ENCODE peak calls at places on chromosomes 16 and 17, in ten cellular contexts. X, E, I, W, T, N, Q, D, J and V are unnamed samples.
A peak's percentile ranks its signal among the peaks of the same experiment; 100 is the strongest.

GRCh38 chr16:22141746-22142145 is 20.6 kb upstream of the SDR42E2 start:
- DNase-seq in W (no peak), T (peak; percentile 57), N (no peak), Q (peak; percentile 28), D (no peak), E (no peak), I (no peak), X (no peak), J (peak; percentile 21), V (peak; percentile 40)

GRCh38 chr16:56855936-56856335 is 9.1 kb upstream of the SLC12A3 start:
- DNase-seq in X (no peak), W (no peak), Q (no peak), I (no peak), T (no peak), J (no peak), N (no peak), E (no peak), D (no peak), V (no peak)

GRCh38 chr16:11254913-11255736 is 879 bp downstream of the SOCS1 start:
- DNase-seq in Q (peak; percentile 21), D (no peak), E (peak; percentile 63), X (peak; percentile 38), I (peak; percentile 28), N (peak; percentile 35), T (no peak), W (peak; percentile 58), J (peak; percentile 54), V (peak; percentile 46)

GRCh38 chr17:19331134-19331533 is 31.4 kb downstream of the B9D1 start:
- DNase-seq in W (no peak), E (no peak), Q (peak; percentile 88), X (no peak), N (no peak), D (no peak), I (no peak), J (no peak), T (no peak), V (peak; percentile 88)

GRCh38 chr16:29819506-29819905 is 756 bp upstream of the MVP start:
- DNase-seq in D (no peak), J (no peak), N (no peak), X (no peak), E (no peak), Q (no peak), T (no peak), W (no peak), I (no peak), V (no peak)

GRCh38 chr16:30185683-30186421 is 2.5 kb downstream of the CORO1A start:
- DNase-seq in I (no peak), N (peak; percentile 71), E (no peak), D (no peak), J (no peak), Q (no peak), X (peak; percentile 67), W (peak; percentile 71), T (no peak), V (no peak)

GRCh38 chr16:71357681-71358080 is 842 bp upstream of the CALB2 start:
- DNase-seq in Q (no peak), D (no peak), X (no peak), N (no peak), E (no peak), W (no peak), I (no peak), J (no peak), T (peak; percentile 20), V (no peak)

GRCh38 chr17:7411427-7411750 is 3.7 kb downstream of the NLGN2 start:
- DNase-seq in Q (no peak), I (no peak), T (no peak), E (no peak), N (no peak), J (no peak), W (no peak), X (no peak), D (no peak), V (no peak)

GRCh38 chr16:57962756-57963155 is 8.2 kb downstream of the CNGB1 start:
- DNase-seq in J (no peak), W (no peak), Q (no peak), X (no peak), T (no peak), D (no peak), N (no peak), I (no peak), E (no peak), V (no peak)

GRCh38 chr17:77886387-77886728 is 72.1 kb upstream of the TNRC6C start:
- DNase-seq in J (no peak), D (no peak), X (no peak), N (no peak), E (no peak), W (no peak), Q (no peak), T (no peak), I (no peak), V (no peak)

GRCh38 chr16:74556375-74556922 is 50.5 kb downstream of the GLG1 start:
- DNase-seq in X (no peak), I (no peak), N (no peak), W (no peak), Q (peak; percentile 4), J (no peak), D (no peak), E (no peak), T (no peak), V (no peak)

GRCh38 chr16:8853150-8853549 is 15.7 kb downstream of the CARHSP1 start:
- DNase-seq in W (no peak), T (no peak), J (no peak), E (no peak), D (no peak), N (no peak), Q (no peak), I (no peak), X (no peak), V (no peak)

GRCh38 chr17:74810699-74811485 is 34.7 kb upstream of the NAT9 start:
- DNase-seq in J (no peak), N (no peak), Q (no peak), T (no peak), D (no peak), X (no peak), E (no peak), W (no peak), I (no peak), V (no peak)

GRCh38 chr16:67458121-67458641 is 22.8 kb downstream of the ATP6V0D1 start:
- DNase-seq in W (no peak), Q (no peak), N (no peak), I (no peak), J (no peak), E (no peak), T (no peak), D (no peak), X (no peak), V (no peak)

GRCh38 chr17:39701012-39701783 is 1.3 kb downstream of the ERBB2 start:
- DNase-seq in Q (no peak), I (no peak), N (no peak), D (no peak), X (no peak), W (no peak), E (no peak), J (no peak), T (peak; percentile 59), V (no peak)

GRCh38 chr16:77834600-77834963 is 46.2 kb downstream of the VAT1L start:
- DNase-seq in X (no peak), D (no peak), Q (no peak), E (no peak), J (no peak), I (no peak), W (no peak), T (no peak), N (no peak), V (peak; percentile 70)

GRCh38 chr16:30677931-30678585 is 19.8 kb downstream of the FBRS start:
- DNase-seq in J (no peak), I (no peak), W (no peak), T (no peak), X (no peak), Q (no peak), E (no peak), N (no peak), D (no peak), V (no peak)

GRCh38 chr16:615122-615521 is 15.7 kb upstream of the WFIKKN1 start:
- DNase-seq in N (no peak), D (no peak), J (no peak), T (no peak), I (no peak), W (no peak), E (no peak), Q (no peak), X (no peak), V (no peak)

GRCh38 chr17:66737524-66737923 is 97.4 kb upstream of the CACNG5 start:
- DNase-seq in D (no peak), I (peak; percentile 37), N (no peak), W (no peak), J (peak; percentile 36), T (no peak), Q (no peak), X (no peak), E (no peak), V (no peak)